ENCODE peak calls at places on chromosome 3, in ten cellular contexts. Y is breast epithelium, V is WTC11, U is A549, W is omental fat pad, F is sigmoid colon, I is fibroblast of lung, Z is endothelial cell of umbilical vein, O is neural crest cell, X is ovary. M is an unnamed sample.

GRCh38 chr3:157786618-157787017 is 283.4 kb upstream of the VEPH1 start:
- DNase-seq in Y (no peak), V (no peak), U (no peak), W (no peak), F (no peak), I (no peak), Z (no peak), O (no peak), X (no peak), M (no peak)

GRCh38 chr3:15973930-15974329 is 176.2 kb upstream of the ANKRD28 start:
- DNase-seq in Y (no peak), V (no peak), U (no peak), W (no peak), F (no peak), I (no peak), Z (no peak), O (no peak), X (no peak), M (no peak)

GRCh38 chr3:11820540-11821041 is 26.1 kb downstream of the TAMM41 start:
- DNase-seq in Y (no peak), V (no peak), U (no peak), W (no peak), F (no peak), I (peak; percentile 63), Z (peak; percentile 57), O (no peak), X (peak; percentile 37), M (no peak)

GRCh38 chr3:35137612-35138011 is 501.7 kb upstream of the ARPP21 start:
- DNase-seq in Y (no peak), V (no peak), U (no peak), W (no peak), F (no peak), I (no peak), Z (no peak), O (no peak), X (no peak), M (no peak)

GRCh38 chr3:57078366-57079220 is 18.1 kb downstream of the SPATA12 start:
- DNase-seq in Y (peak; percentile 55), V (peak; percentile 36), U (peak; percentile 51), W (no peak), F (peak; percentile 88), I (peak; percentile 62), Z (peak; percentile 45), O (peak; percentile 23), X (no peak), M (peak; percentile 48)

GRCh38 chr3:17478673-17479072 is 263.8 kb downstream of the TBC1D5 start:
- DNase-seq in Y (no peak), V (no peak), U (peak; percentile 27), W (no peak), F (no peak), I (peak; percentile 88), Z (no peak), O (no peak), X (no peak), M (no peak)

GRCh38 chr3:144175644-144176425 is 204.2 kb downstream of the DIPK2A start:
- DNase-seq in Y (no peak), V (no peak), U (no peak), W (no peak), F (no peak), I (no peak), Z (no peak), O (no peak), X (no peak), M (no peak)

GRCh38 chr3:195854628-195855300 is 43.0 kb upstream of the MUC4 start:
- DNase-seq in Y (no peak), V (no peak), U (no peak), W (no peak), F (no peak), I (no peak), Z (no peak), O (no peak), X (no peak), M (no peak)

GRCh38 chr3:122318620-122319019 is 6.4 kb upstream of the CSTA start:
- DNase-seq in Y (peak; percentile 60), V (no peak), U (no peak), W (no peak), F (no peak), I (no peak), Z (no peak), O (no peak), X (no peak), M (no peak)

GRCh38 chr3:57689367-57690053 is 3.4 kb downstream of the DENND6A start:
- DNase-seq in Y (no peak), V (no peak), U (no peak), W (no peak), F (no peak), I (no peak), Z (no peak), O (no peak), X (no peak), M (no peak)

GRCh38 chr3:179526989-179527391 is 35.7 kb upstream of the ACTL6A start:
- DNase-seq in Y (no peak), V (peak; percentile 50), U (no peak), W (no peak), F (peak; percentile 84), I (peak; percentile 85), Z (peak; percentile 94), O (peak; percentile 33), X (peak; percentile 34), M (no peak)

GRCh38 chr3:174295336-174295735 is 563.8 kb upstream of the NAALADL2 start:
- DNase-seq in Y (no peak), V (no peak), U (no peak), W (no peak), F (no peak), I (peak; percentile 10), Z (no peak), O (no peak), X (no peak), M (no peak)

GRCh38 chr3:109073116-109073515 is 44.8 kb downstream of the MORC1 start:
- DNase-seq in Y (no peak), V (no peak), U (no peak), W (no peak), F (no peak), I (no peak), Z (no peak), O (no peak), X (no peak), M (no peak)

GRCh38 chr3:68148471-68148870 is 494.1 kb upstream of the SUCLG2 start:
- DNase-seq in Y (no peak), V (no peak), U (no peak), W (no peak), F (no peak), I (no peak), Z (no peak), O (no peak), X (no peak), M (no peak)

GRCh38 chr3:72663429-72663828 is 184.8 kb downstream of the SHQ1 start:
- DNase-seq in Y (no peak), V (no peak), U (no peak), W (no peak), F (no peak), I (no peak), Z (no peak), O (no peak), X (no peak), M (no peak)

GRCh38 chr3:144394052-144394451 is 422.4 kb downstream of the DIPK2A start:
- DNase-seq in Y (no peak), V (no peak), U (no peak), W (no peak), F (no peak), I (peak; percentile 8), Z (no peak), O (no peak), X (no peak), M (no peak)

GRCh38 chr3:117719316-117719926 is 1009.8 kb downstream of the TUSC7 start:
- DNase-seq in Y (no peak), V (no peak), U (peak; percentile 6), W (no peak), F (no peak), I (peak; percentile 57), Z (peak; percentile 45), O (no peak), X (no peak), M (no peak)

GRCh38 chr3:101131767-101132166 is 138.5 kb upstream of the ABI3BP start:
- DNase-seq in Y (no peak), V (no peak), U (no peak), W (no peak), F (no peak), I (no peak), Z (no peak), O (no peak), X (no peak), M (no peak)

GRCh38 chr3:23608650-23609049 is 197.1 kb upstream of the UBE2E1 start:
- DNase-seq in Y (no peak), V (no peak), U (no peak), W (no peak), F (no peak), I (no peak), Z (no peak), O (no peak), X (no peak), M (no peak)

GRCh38 chr3:133573054-133573628 is 345 bp upstream of the CDV3 start:
- DNase-seq in Y (peak; percentile 100), V (peak; percentile 100), U (peak; percentile 74), W (peak; percentile 98), F (peak; percentile 100), I (peak; percentile 100), Z (peak; percentile 100), O (peak; percentile 99), X (peak; percentile 100), M (peak; percentile 100)
- TF ChIP-seq CTCF in Y (peak; percentile 33), V (no peak), U (no peak), W (no peak), F (no peak), I (no peak), Z (peak; percentile 29), O (no peak), X (no peak), M (peak; percentile 42)

DNA sequence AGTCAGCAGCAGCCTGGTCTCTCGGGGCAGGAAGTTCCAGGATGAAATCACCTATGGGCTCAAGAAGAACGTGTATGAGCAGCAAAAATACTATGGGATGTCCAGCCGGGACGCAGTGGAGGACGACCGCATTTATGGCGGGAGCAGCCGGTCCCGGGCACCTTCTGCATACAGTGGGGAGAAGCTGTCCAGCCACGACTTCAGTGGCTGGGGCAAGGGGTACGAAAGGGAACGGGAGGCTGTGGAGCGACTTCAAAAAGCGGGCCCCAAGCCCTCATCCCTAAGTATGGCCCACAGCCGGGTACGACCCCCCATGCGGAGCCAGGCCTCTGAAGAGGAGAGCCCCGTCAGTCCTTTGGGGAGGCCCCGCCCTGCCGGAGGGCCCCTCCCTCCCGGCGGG is 12.1 kb upstream of the APEH start:
- DNase-seq in Y (no peak), V (no peak), U (no peak), W (no peak), F (no peak), I (no peak), Z (no peak), O (no peak), X (no peak), M (no peak)
- TF ChIP-seq CTCF in Y (no peak), V (no peak), U (no peak), W (no peak), F (no peak), I (no peak), Z (no peak), O (no peak), X (no peak), M (no peak)

GRCh38 chr3:78741066-78741645 is 1026.6 kb downstream of the ROBO1 start:
- DNase-seq in Y (no peak), V (no peak), U (no peak), W (no peak), F (no peak), I (no peak), Z (no peak), O (no peak), X (no peak), M (no peak)
- TF ChIP-seq CTCF in Y (no peak), V (peak; percentile 63), U (no peak), W (no peak), F (peak; percentile 8), I (peak; percentile 52), Z (peak; percentile 31), O (peak; percentile 76), X (no peak), M (peak; percentile 57)

GRCh38 chr3:185657211-185657610 is 71.1 kb downstream of the SENP2 start:
- DNase-seq in Y (no peak), V (no peak), U (no peak), W (no peak), F (peak; percentile 46), I (no peak), Z (no peak), O (no peak), X (no peak), M (no peak)
- TF ChIP-seq CTCF in Y (no peak), V (no peak), U (no peak), W (no peak), F (no peak), I (no peak), Z (no peak), O (no peak), X (no peak), M (no peak)